ENCODE peak calls at places on chromosomes 2 and 18, in nine cellular contexts. Z is epithelial cell of proximal tubule, L is cardiac fibroblast, K is WTC11, Q is tibial artery, Y is tibial nerve, J is endothelial cell, O is PC-3, S is brain microvascular endothelial cell. X is an unnamed sample.

GRCh38 chr2:57758686-57759085 is 287.9 kb upstream of the VRK2 start:
- DNase-seq in Z (no peak), L (no peak), K (no peak), Q (no peak), Y (no peak), J (no peak), O (no peak), S (no peak), X (no peak)

GRCh38 chr18:30486856-30487255 is 555.7 kb downstream of the DSC3 start:
- DNase-seq in Z (no peak), L (peak), K (no peak), Q (no peak), Y (no peak), J (no peak), O (peak), S (no peak), X (no peak)

GRCh38 chr2:140654565-140654964 is 1476.3 kb downstream of the LRP1B start:
- DNase-seq in Z (no peak), L (peak), K (no peak), Q (no peak), Y (no peak), J (no peak), O (no peak), S (no peak), X (no peak)

GRCh38 chr18:42030586-42031182 is 75.7 kb downstream of the PIK3C3 start:
- DNase-seq in Z (no peak), L (peak), K (peak), Q (no peak), Y (no peak), J (peak), O (peak), S (peak), X (peak)

GRCh38 chr2:108417254-108417653 is 31.8 kb upstream of the GCC2 start:
- DNase-seq in Z (no peak), L (no peak), K (peak), Q (no peak), Y (no peak), J (no peak), O (peak), S (no peak), X (no peak)

GRCh38 chr2:147416099-147416498 is 428.7 kb upstream of the ACVR2A start:
- DNase-seq in Z (peak), L (no peak), K (no peak), Q (no peak), Y (no peak), J (no peak), O (peak), S (no peak), X (no peak)

GRCh38 chr2:7467782-7468447 is 550.7 kb downstream of the RNF144A start:
- DNase-seq in Z (no peak), L (no peak), K (no peak), Q (no peak), Y (no peak), J (no peak), O (no peak), S (no peak), X (no peak)

GRCh38 chr2:233418052-233418760 is 63.9 kb downstream of the DGKD start:
- DNase-seq in Z (no peak), L (no peak), K (no peak), Q (no peak), Y (no peak), J (no peak), O (peak), S (no peak), X (no peak)

GRCh38 chr2:45403036-45403435 is 208.0 kb downstream of the SRBD1 start:
- DNase-seq in Z (no peak), L (no peak), K (no peak), Q (no peak), Y (no peak), J (no peak), O (no peak), S (no peak), X (no peak)

GRCh38 chr2:9814129-9814868 is 29.0 kb upstream of the TAF1B start:
- DNase-seq in Z (no peak), L (no peak), K (no peak), Q (no peak), Y (no peak), J (no peak), O (no peak), S (no peak), X (no peak)
- TF ChIP-seq CTCF in Z (no peak), L (no peak), K (no peak), Q (no peak), Y (peak), J (peak), O (peak), S (no peak), X (peak)

GRCh38 chr18:12091742-12092141 is 1.9 kb upstream of the ANKRD62 start:
- DNase-seq in Z (no peak), L (no peak), K (no peak), Q (no peak), Y (no peak), J (no peak), O (no peak), S (no peak), X (no peak)

GRCh38 chr18:12093520-12094257 is at the start of gene ANKRD62:
- DNase-seq in Z (no peak), L (no peak), K (no peak), Q (no peak), Y (no peak), J (no peak), O (no peak), S (no peak), X (no peak)

GRCh38 chr18:12088731-12089375 is 4.8 kb upstream of the ANKRD62 start:
- DNase-seq in Z (no peak), L (no peak), K (no peak), Q (no peak), Y (no peak), J (no peak), O (no peak), S (no peak), X (no peak)

GRCh38 chr18:12088096-12088495 is 5.5 kb upstream of the ANKRD62 start:
- DNase-seq in Z (no peak), L (no peak), K (no peak), Q (no peak), Y (no peak), J (no peak), O (no peak), S (no peak), X (no peak)

DNA sequence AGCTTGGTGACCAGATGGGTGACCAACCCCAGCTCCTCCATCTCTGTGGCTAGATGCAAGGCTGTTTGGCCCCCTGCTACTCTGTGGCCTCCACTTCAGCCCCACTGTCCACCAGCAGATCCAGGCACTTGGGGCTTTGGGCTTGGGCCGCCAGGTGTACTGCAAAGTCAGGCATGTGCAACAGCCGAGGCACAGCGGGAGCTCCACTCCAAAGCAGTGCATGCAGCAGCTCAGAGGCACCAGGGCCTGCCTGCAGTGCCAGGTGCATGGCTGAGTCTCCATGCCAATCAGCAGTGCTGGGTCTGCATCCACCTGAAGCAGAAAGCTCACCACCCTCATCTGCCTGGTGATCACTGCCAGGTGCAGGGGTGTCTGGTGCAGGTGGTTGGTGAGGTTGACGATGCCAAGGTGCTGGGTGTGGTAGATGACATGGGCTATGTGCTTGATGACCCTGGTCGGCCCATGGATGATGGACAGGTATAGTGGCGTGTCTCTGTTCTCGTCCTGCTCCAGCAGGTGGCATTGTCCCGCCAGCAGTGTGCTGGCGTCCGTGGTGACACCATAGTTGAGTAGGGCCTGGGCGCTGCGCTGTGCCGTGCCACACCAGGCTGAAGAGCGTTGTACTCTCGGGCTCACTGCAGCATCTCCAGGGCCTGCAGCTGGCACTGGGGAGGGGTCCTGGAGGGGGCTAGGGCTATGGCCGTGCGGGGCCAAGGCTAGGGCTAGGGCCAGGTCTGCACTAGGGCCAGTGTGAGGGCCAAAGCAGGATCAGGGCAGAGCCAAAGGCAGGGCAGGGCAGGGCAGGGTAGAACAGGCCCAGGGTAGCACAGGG is 1.0 kb upstream of the ANKRD62 start:
- DNase-seq in Z (no peak), L (no peak), K (peak), Q (no peak), Y (no peak), J (peak), O (peak), S (no peak), X (no peak)
- TF ChIP-seq CTCF in Z (peak), L (no peak), K (no peak), Q (no peak), Y (no peak), J (no peak), O (peak), S (peak), X (no peak)

DNA sequence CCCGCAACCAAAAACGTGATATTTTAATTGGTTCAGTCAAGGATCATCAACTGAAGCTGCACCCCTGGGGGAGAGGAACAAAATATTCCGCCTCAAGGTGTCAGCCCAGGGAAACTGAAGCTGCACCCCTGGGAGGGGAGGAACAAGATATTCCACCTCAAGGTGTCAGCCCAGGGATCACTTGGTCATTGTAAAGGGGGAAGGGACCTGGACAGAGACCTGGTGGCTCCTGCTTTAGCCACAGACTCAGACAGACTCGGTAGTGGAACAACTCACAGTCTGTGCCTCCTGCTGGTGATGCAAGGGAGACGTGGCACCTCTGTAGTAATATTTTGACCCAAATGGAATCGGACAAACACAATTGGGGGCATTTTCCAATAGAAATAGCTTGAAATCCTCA is 75.1 kb downstream of the GBX2 start:
- DNase-seq in Z (no peak), L (no peak), K (no peak), Q (no peak), Y (no peak), J (no peak), O (no peak), S (no peak), X (no peak)
- TF ChIP-seq CTCF in Z (no peak), L (no peak), K (no peak), Q (no peak), Y (no peak), J (no peak), O (no peak), S (peak), X (no peak)

GRCh38 chr2:177799531-177799930 is 273.0 kb downstream of the PDE11A start:
- DNase-seq in Z (no peak), L (peak), K (peak), Q (no peak), Y (no peak), J (peak), O (peak), S (no peak), X (no peak)
- TF ChIP-seq CTCF in Z (peak), L (peak), K (peak), Q (no peak), Y (no peak), J (peak), O (peak), S (peak), X (peak)

DNA sequence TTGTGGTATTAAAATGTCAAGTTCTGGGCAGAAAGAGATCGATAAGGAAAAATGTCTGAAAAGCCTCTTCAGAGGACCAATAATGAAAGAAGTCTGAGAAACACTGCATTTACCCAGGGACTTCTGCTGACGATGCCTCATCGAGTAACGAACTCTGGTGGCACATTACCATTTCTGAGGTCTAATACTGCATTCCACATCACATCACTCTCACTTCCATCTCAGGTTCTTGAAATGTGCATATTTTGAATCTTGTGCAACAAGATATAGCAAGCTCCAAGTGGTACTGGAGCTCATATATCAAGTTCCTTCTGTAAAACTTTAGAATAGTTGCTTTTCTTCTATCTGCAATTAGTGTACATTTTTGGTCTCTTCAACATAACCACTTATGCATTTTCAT is 619.1 kb upstream of the DDX18 start:
- DNase-seq in Z (no peak), L (no peak), K (no peak), Q (no peak), Y (no peak), J (no peak), O (no peak), S (no peak), X (no peak)
- TF ChIP-seq CTCF in Z (no peak), L (no peak), K (no peak), Q (no peak), Y (no peak), J (no peak), O (no peak), S (no peak), X (no peak)